ENCODE peak calls at places on chromosomes 13 and 19, in seven cellular contexts. P, X, G, Q, S, N and T are unnamed samples.

GRCh38 chr19:11693505-11694499 is 44.9 kb downstream of the ZNF823 start:
- DNase-seq in G (peak), Q (peak), S (peak), X (peak), N (peak), P (peak), T (peak)

GRCh38 chr19:17471410-17472125 is 1.2 kb downstream of the SLC27A1 start:
- DNase-seq in N (no peak), P (no peak), X (no peak), Q (no peak), S (no peak), G (peak), T (no peak)

GRCh38 chr19:6556480-6556879 is 25.7 kb downstream of the TNFSF9 start:
- DNase-seq in Q (no peak), P (no peak), S (no peak), N (no peak), X (no peak), G (no peak), T (peak)

GRCh38 chr19:29378543-29379105 is 147.2 kb upstream of the VSTM2B start:
- DNase-seq in X (no peak), Q (no peak), G (no peak), N (peak), P (no peak), S (no peak), T (no peak)

GRCh38 chr19:13835791-13836723 is 40.8 kb downstream of the ZSWIM4 start:
- DNase-seq in N (no peak), X (no peak), P (no peak), S (no peak), Q (no peak), G (no peak), T (no peak)

GRCh38 chr19:57887195-57887941 is 1.5 kb downstream of the ZNF814 start:
- DNase-seq in Q (no peak), N (peak), G (peak), X (no peak), P (no peak), S (peak), T (peak)

GRCh38 chr19:4671182-4671851 is 1.2 kb upstream of the MYDGF start:
- DNase-seq in Q (no peak), G (no peak), S (no peak), N (no peak), P (no peak), X (no peak), T (no peak)

GRCh38 chr13:42883142-42883541 is 101.8 kb downstream of the FAM216B start:
- DNase-seq in S (no peak), N (no peak), P (no peak), G (no peak), X (no peak), Q (no peak), T (no peak)

DNA sequence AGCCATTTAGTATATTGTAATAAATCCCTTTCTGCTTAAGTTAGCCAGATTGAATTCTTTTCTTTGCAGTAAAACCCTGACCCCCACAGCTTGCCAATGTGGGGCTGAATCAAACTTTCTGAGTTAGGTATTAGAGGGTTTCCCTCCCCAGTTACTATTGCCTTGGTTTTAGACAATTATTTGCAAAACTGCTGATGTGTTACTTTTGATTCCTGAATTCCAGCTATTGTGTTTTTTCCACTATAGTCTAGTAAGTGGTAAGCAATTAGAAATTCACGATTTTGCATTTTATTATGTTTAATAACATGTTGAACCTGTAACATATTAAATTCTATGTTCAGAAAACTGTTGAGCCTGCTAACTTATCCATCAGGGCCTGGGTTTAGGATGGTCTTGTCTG is 391.5 kb downstream of the DLEU7 start:
- DNase-seq in X (no peak), P (no peak), N (no peak), G (no peak), S (no peak), Q (no peak), T (no peak)
- H3K4me2 ChIP-seq in X (no peak), P (no peak), N (no peak), G (no peak), S (no peak), Q (no peak), T (no peak)

GRCh38 chr19:37059142-37059541 is 19.1 kb upstream of the ZNF420 start:
- DNase-seq in Q (no peak), G (no peak), X (no peak), P (no peak), N (no peak), S (no peak), T (no peak)
- H3K4me2 ChIP-seq in Q (no peak), G (no peak), X (no peak), P (no peak), N (no peak), S (no peak), T (no peak)

GRCh38 chr13:113857531-113858195 is 6.2 kb downstream of the GAS6 start:
- DNase-seq in G (no peak), S (no peak), Q (no peak), N (peak), X (no peak), P (no peak), T (no peak)

GRCh38 chr13:113854238-113855011 is 9.5 kb downstream of the GAS6 start:
- DNase-seq in N (peak), P (no peak), Q (peak), X (peak), S (no peak), G (no peak), T (peak)

GRCh38 chr13:113855931-113856715 is 7.8 kb downstream of the GAS6 start:
- DNase-seq in S (no peak), N (no peak), P (no peak), X (no peak), G (no peak), Q (no peak), T (no peak)

GRCh38 chr13:113855012-113855921 is 8.6 kb downstream of the GAS6 start:
- DNase-seq in X (no peak), S (no peak), N (peak), Q (no peak), G (no peak), P (no peak), T (no peak)

DNA sequence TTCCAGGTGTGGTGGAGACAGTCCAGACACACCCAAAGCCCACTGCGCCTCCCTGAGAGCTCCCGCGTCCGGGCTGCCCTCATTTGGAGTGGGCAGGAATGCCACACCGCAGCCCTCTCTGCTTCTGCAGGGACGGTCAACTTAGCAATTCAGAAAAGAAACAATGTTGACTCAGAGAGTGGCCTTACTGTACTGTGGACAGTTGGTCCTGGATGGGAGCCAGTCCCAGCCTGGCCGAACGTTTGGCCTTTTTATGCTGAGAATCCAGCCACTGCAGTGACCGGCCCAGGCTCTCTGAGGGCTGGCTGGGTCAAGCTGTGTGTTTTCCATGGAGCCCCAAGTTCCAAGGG is 7.2 kb downstream of the GAS6 start:
- DNase-seq in P (no peak), X (peak), N (peak), Q (peak), S (no peak), G (no peak), T (peak)
- H3K4me2 ChIP-seq in P (peak), X (peak), N (no peak), Q (peak), S (no peak), G (no peak), T (peak)

GRCh38 chr13:109779074-109779473 is 7.3 kb downstream of the IRS2 start:
- DNase-seq in P (peak), G (no peak), N (no peak), Q (no peak), S (no peak), X (no peak), T (no peak)

GRCh38 chr13:109780880-109781383 is 5.5 kb downstream of the IRS2 start:
- DNase-seq in X (no peak), Q (no peak), N (no peak), G (no peak), S (no peak), P (no peak), T (no peak)

GRCh38 chr13:109781384-109782065 is 4.9 kb downstream of the IRS2 start:
- DNase-seq in X (no peak), G (no peak), S (no peak), Q (no peak), P (peak), N (no peak), T (no peak)

GRCh38 chr13:109778102-109778542 is 8.3 kb downstream of the IRS2 start:
- DNase-seq in S (peak), N (no peak), P (no peak), X (no peak), Q (peak), G (no peak), T (peak)

DNA sequence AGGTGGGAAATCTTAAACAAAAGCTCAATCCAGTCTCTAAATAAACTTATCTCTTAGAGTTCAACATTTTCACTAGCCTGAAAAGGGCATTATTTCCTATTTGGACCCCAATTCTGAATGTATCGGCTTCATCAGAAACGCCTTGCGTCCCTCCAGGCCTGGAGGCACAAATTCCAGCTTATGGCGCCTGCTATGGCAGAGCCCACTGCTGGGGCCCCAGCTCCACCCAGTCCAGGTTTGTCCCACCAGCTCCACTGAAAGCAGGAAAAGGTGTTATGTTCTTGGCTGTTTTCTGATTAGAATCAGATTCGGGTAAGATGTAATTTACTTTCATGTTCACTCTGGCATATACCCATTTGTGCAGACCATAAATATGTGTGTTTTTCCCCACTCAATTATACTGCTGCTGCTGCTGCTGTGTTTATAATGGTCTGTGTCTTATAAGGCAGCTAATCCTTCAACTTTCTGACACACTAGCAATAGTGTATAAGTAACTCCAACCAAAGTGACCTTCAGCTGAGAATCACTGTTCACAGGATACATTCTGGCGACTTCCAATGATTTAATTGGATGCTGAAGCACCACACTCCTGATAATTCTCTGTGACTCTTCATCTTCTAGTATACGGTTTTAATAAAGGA is 6.4 kb downstream of the IRS2 start:
- DNase-seq in P (peak), X (no peak), Q (no peak), N (no peak), S (no peak), G (no peak), T (no peak)
- H3K4me2 ChIP-seq in P (peak), X (peak), Q (peak), N (no peak), S (no peak), G (peak), T (peak)

GRCh38 chr13:79483302-79483701 is 2.3 kb downstream of the NDFIP2 start:
- DNase-seq in S (no peak), X (peak), Q (peak), G (no peak), N (no peak), P (no peak), T (peak)
- H3K4me2 ChIP-seq in S (no peak), X (peak), Q (peak), G (peak), N (no peak), P (peak), T (peak)

GRCh38 chr13:32267836-32268439 is 47.2 kb downstream of the ZAR1L start:
- DNase-seq in P (no peak), S (peak), X (no peak), G (peak), N (peak), Q (no peak), T (no peak)

GRCh38 chr13:32262619-32263018 is 52.5 kb downstream of the ZAR1L start:
- DNase-seq in P (no peak), Q (no peak), S (no peak), G (no peak), N (no peak), X (no peak), T (no peak)

GRCh38 chr13:32264407-32264806 is 50.8 kb downstream of the ZAR1L start:
- DNase-seq in S (no peak), Q (peak), N (no peak), X (peak), P (no peak), G (no peak), T (peak)

GRCh38 chr13:32266130-32266529 is 49.0 kb downstream of the ZAR1L start:
- DNase-seq in Q (no peak), P (no peak), X (no peak), S (no peak), N (no peak), G (no peak), T (no peak)

GRCh38 chr13:32265726-32266125 is 49.4 kb downstream of the ZAR1L start:
- DNase-seq in P (no peak), X (no peak), S (no peak), Q (no peak), G (no peak), N (no peak), T (no peak)
- H3K4me2 ChIP-seq in P (no peak), X (no peak), S (no peak), Q (no peak), G (no peak), N (no peak), T (no peak)

DNA sequence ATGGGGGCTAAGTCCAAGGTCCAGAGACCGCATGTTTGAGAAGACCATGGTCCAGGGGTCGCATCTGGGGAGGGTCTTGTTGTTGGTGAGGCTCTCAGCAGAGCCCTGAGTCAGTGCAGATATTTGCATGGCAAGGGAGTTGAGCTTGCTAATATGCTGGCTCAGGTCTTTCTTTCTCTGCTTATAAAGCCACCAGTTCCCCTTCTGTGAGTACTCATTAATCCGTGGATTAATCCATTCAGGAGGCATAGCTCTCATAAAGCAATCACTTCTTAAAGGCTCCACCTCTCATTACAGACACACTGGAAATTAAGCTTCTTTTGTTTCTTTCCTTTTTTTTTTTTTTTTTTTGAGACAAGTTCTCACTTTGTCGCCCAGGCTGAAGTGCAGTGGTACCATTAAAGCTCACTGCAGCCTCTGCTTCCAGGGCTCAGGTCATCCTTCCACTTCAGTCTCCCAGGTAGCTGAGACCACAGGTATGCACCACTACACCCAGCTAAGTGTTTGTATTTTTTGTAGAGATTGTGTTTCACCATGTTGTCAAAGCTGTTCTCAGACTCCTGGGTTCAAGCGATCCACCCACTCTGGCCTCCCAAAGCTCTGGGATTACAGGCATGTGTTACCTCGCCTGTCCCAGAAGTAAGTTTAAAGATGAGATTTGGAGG is 216.4 kb downstream of the SLITRK5 start:
- DNase-seq in X (no peak), G (no peak), P (no peak), Q (no peak), S (no peak), N (no peak), T (no peak)
- H3K4me2 ChIP-seq in X (no peak), G (no peak), P (no peak), Q (no peak), S (no peak), N (no peak), T (no peak)

DNA sequence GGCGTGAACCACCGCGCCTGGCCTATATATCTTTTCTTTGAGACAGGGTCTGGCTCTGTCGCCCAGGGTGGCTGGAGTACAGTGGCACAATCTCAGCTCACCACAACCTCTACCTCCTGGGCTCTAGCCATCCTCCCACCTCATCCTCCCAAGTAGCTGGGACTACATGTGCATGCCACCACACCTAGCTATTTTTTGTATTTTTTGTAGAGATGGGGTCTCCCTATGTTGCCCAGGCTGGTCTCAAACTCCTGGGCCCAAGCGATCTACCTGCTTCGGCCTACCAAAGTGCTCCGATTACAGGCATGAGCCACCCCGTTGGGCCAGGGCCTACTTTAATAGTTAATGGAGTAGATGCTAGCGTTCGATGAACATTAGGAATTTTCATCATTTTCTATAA is 3.4 kb downstream of the TNPO2 start:
- DNase-seq in Q (no peak), P (no peak), X (no peak), S (no peak), G (no peak), N (no peak), T (no peak)
- H3K4me2 ChIP-seq in Q (peak), P (peak), X (peak), S (peak), G (peak), N (peak), T (peak)

DNA sequence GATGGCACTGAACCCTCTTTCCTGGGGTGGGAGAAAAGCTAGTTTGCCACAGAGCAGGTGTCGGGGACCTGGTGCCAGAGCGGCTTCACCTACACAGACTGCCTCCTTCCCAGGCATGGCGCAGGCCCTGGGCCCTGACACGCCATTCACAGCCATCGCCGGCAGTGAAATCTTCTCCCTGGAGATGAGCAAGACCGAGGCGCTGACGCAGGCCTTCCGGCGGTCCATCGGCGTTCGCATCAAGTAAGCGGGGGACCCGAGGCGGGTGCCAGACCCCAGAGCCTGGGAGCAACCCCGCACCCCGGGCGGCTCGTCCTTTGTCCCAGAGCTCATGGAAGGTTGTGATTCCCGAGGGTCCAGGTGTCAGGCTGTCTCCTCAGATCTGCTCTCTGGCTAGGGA is 10.0 kb downstream of the LHB start:
- DNase-seq in X (no peak), P (no peak), S (no peak), Q (no peak), G (no peak), N (no peak), T (no peak)
- H3K4me2 ChIP-seq in X (no peak), P (no peak), S (no peak), Q (no peak), G (no peak), N (no peak), T (no peak)